ENCODE peak calls at places on chromosomes 2 and 18, in five cellular contexts. M is brain microvascular endothelial cell, Z is lower lobe of right lung, R is fibroblast of lung, N is mammary epithelial cell. X is an unnamed sample.
A peak's percentile ranks its signal among the peaks of the same experiment; 100 is the strongest.

GRCh38 chr2:234990300-234990699 is 38.5 kb downstream of the SH3BP4 start:
- DNase-seq in M (no peak), Z (no peak), R (no peak), N (no peak), X (no peak)

GRCh38 chr2:102251042-102251848 is 60.1 kb upstream of the IL1RL1 start:
- DNase-seq in M (no peak), Z (peak; percentile 83), R (peak; percentile 32), N (no peak), X (no peak)

GRCh38 chr2:28390857-28391563 is 1.6 kb upstream of the FOSL2 start:
- DNase-seq in M (peak; percentile 74), Z (peak; percentile 85), R (no peak), N (peak; percentile 77), X (no peak)

GRCh38 chr2:237309416-237309815 is 104.5 kb downstream of the COL6A3 start:
- DNase-seq in M (no peak), Z (no peak), R (no peak), N (no peak), X (no peak)

GRCh38 chr2:105750735-105751134 is 6.0 kb downstream of the NCK2 start:
- DNase-seq in M (no peak), Z (no peak), R (no peak), N (no peak), X (no peak)

GRCh38 chr2:174245065-174245464 is 3.3 kb downstream of the OLA1 start:
- DNase-seq in M (no peak), Z (no peak), R (no peak), N (no peak), X (no peak)

GRCh38 chr18:67586101-67586500 is 69.6 kb upstream of the DSEL start:
- DNase-seq in M (no peak), Z (no peak), R (no peak), N (no peak), X (no peak)

GRCh38 chr2:173204316-173204715 is 128.7 kb downstream of the MAP3K20 start:
- DNase-seq in M (no peak), Z (no peak), R (no peak), N (no peak), X (no peak)

GRCh38 chr2:231682546-231683291 is 25.6 kb upstream of the PTMA start:
- DNase-seq in M (no peak), Z (no peak), R (no peak), N (no peak), X (no peak)

GRCh38 chr2:10204326-10205200 is 82.0 kb downstream of the RRM2 start:
- DNase-seq in M (no peak), Z (peak; percentile 40), R (no peak), N (no peak), X (no peak)

GRCh38 chr2:96913398-96914202 is 43.7 kb upstream of the SEMA4C start:
- DNase-seq in M (no peak), Z (no peak), R (no peak), N (no peak), X (no peak)

GRCh38 chr18:49639643-49640361 is 77.9 kb downstream of the LIPG start:
- DNase-seq in M (no peak), Z (no peak), R (peak; percentile 59), N (no peak), X (no peak)

GRCh38 chr2:35503738-35504160 is 851.8 kb upstream of the CRIM1 start:
- DNase-seq in M (no peak), Z (no peak), R (no peak), N (peak; percentile 88), X (peak; percentile 18)

GRCh38 chr2:220847587-220847986 is 724.5 kb downstream of the EPHA4 start:
- DNase-seq in M (peak; percentile 96), Z (no peak), R (peak; percentile 52), N (peak; percentile 99), X (peak; percentile 88)

GRCh38 chr2:119066272-119066804 is 92.2 kb downstream of the C1QL2 start:
- DNase-seq in M (no peak), Z (no peak), R (no peak), N (peak; percentile 64), X (no peak)

GRCh38 chr2:138699421-138699820 is 80.8 kb downstream of the NXPH2 start:
- DNase-seq in M (no peak), Z (no peak), R (no peak), N (no peak), X (no peak)

GRCh38 chr2:15092691-15093090 is 460.2 kb downstream of the LRATD1 start:
- DNase-seq in M (no peak), Z (no peak), R (peak; percentile 47), N (peak; percentile 2), X (peak; percentile 93)

GRCh38 chr18:7205346-7205745 is 25.5 kb upstream of the LRRC30 start:
- DNase-seq in M (no peak), Z (no peak), R (peak; percentile 48), N (no peak), X (no peak)

GRCh38 chr2:198144621-198145020 is 340.2 kb downstream of the PLCL1 start:
- DNase-seq in M (no peak), Z (no peak), R (no peak), N (no peak), X (no peak)

GRCh38 chr2:60513191-60513590 is 40.3 kb downstream of the BCL11A start:
- DNase-seq in M (no peak), Z (no peak), R (no peak), N (no peak), X (no peak)

GRCh38 chr2:1991706-1992245 is 247.5 kb upstream of the PXDN start:
- DNase-seq in M (no peak), Z (no peak), R (no peak), N (no peak), X (no peak)

GRCh38 chr2:20391951-20392699 is 41.5 kb upstream of the PUM2 start:
- DNase-seq in M (no peak), Z (no peak), R (no peak), N (peak; percentile 75), X (no peak)

GRCh38 chr2:227804970-227805369 is 8.7 kb upstream of the CCL20 start:
- DNase-seq in M (no peak), Z (no peak), R (no peak), N (no peak), X (no peak)

GRCh38 chr18:60245096-60245495 is 127.5 kb downstream of the MC4R start:
- DNase-seq in M (no peak), Z (no peak), R (no peak), N (no peak), X (no peak)

GRCh38 chr18:79508565-79509535 is 113.1 kb downstream of the NFATC1 start:
- DNase-seq in M (no peak), Z (peak; percentile 59), R (no peak), N (no peak), X (no peak)

GRCh38 chr2:137873860-137874259 is 90.4 kb upstream of the HNMT start:
- DNase-seq in M (no peak), Z (no peak), R (no peak), N (no peak), X (no peak)

GRCh38 chr2:15955232-15955983 is 15.1 kb downstream of the MYCN start:
- DNase-seq in M (no peak), Z (no peak), R (no peak), N (peak; percentile 11), X (no peak)

GRCh38 chr2:54557601-54558187 is 101.6 kb downstream of the SPTBN1 start:
- DNase-seq in M (no peak), Z (peak; percentile 78), R (peak; percentile 36), N (peak; percentile 63), X (no peak)

GRCh38 chr2:24743914-24744313 is 49.3 kb downstream of the PTRHD1 start:
- DNase-seq in M (no peak), Z (no peak), R (no peak), N (no peak), X (no peak)

GRCh38 chr2:112540906-112541305 is 1.4 kb upstream of the POLR1B start:
- DNase-seq in M (no peak), Z (no peak), R (no peak), N (no peak), X (no peak)

GRCh38 chr18:74414951-74415515 is 42.1 kb downstream of the DIPK1C start:
- DNase-seq in M (no peak), Z (no peak), R (no peak), N (no peak), X (no peak)

DNA sequence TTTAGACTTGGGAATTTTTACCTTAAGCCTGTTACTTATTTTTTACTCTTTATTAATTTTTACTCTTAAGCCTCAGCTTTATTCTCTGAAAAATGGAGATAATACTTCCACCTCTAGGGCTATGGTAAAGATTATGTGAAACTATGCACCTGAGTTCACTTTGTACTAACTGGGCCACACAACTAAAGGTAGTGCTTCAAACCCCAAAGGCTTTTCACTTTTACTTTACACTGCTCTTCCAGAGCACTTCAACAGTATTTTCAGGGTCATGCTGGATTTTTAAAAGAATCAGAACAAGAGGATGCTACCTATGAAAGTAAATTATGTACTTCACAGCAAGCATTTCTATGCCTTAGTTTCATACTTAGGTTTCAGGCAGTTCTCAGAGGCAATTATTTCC is 27.8 kb downstream of the MEX3C start:
- DNase-seq in M (no peak), Z (no peak), R (no peak), N (no peak), X (no peak)
- H3K4me3 ChIP-seq in M (no peak overlapping the region), Z (no peak overlapping the region), R (no peak overlapping the region), N (no peak overlapping the region), X (no peak overlapping the region)

GRCh38 chr2:8833863-8834262 is 3.5 kb downstream of the KIDINS220 start:
- DNase-seq in M (no peak), Z (no peak), R (no peak), N (no peak), X (no peak)

GRCh38 chr2:8839189-8839965 is 2.0 kb upstream of the KIDINS220 start:
- DNase-seq in M (no peak), Z (no peak), R (no peak), N (no peak), X (no peak)

GRCh38 chr2:8836979-8837794 is at the start of gene KIDINS220:
- DNase-seq in M (peak; percentile 70), Z (peak; percentile 86), R (peak; percentile 77), N (peak; percentile 79), X (no peak)

GRCh38 chr2:8840475-8841091 is 3.2 kb upstream of the KIDINS220 start:
- DNase-seq in M (no peak), Z (no peak), R (no peak), N (no peak), X (no peak)

GRCh38 chr2:8837795-8838140 is 355 bp upstream of the KIDINS220 start:
- DNase-seq in M (no peak), Z (no peak), R (no peak), N (no peak), X (no peak)
- TF ChIP-seq CTCF in M (no peak), Z (no peak), R (no peak), N (no peak), X (no peak)

DNA sequence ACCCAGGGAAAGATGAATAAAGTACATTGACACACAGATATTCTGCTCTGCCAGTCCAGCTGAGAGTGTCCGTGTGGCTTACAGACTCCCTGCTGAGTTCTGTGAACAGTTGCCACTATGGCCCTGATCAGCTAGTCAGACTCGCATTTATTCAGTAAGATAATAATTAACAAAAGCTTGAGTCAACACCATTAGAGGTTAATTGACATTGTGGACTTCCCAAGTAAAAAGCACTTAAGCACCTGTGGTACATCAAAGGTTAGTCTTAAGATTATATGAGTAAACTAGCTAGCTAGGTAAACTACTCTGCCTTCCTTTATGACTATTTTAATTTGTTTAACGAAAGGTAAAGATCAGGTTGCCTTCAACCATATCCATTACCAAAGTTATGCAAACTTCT is 33.7 kb downstream of the ANKRD30B start:
- DNase-seq in M (no peak), Z (no peak), R (no peak), N (no peak), X (no peak)
- H3K4me3 ChIP-seq in M (no peak overlapping the region), Z (no peak overlapping the region), R (no peak overlapping the region), N (no peak overlapping the region), X (no peak overlapping the region)

GRCh38 chr18:71022389-71022788 is 733.5 kb downstream of the SOCS6 start:
- DNase-seq in M (no peak), Z (no peak), R (no peak), N (no peak), X (no peak)

GRCh38 chr18:71020342-71021096 is 731.7 kb downstream of the SOCS6 start:
- DNase-seq in M (no peak), Z (no peak), R (peak; percentile 50), N (no peak), X (no peak)

GRCh38 chr18:71018816-71019215 is 730.0 kb downstream of the SOCS6 start:
- DNase-seq in M (no peak), Z (no peak), R (no peak), N (no peak), X (no peak)
- TF ChIP-seq CTCF in M (no peak), Z (no peak), R (no peak), N (no peak), X (no peak)